ENCODE peak calls at places on chromosomes 16 and 17, in nine cellular contexts. G is skeletal muscle cell; Q is neural progenitor cell; V is choroid plexus epithelial cell; F is CD4-positive, alpha-beta memory T cell; E is bronchial epithelial cell; S is right atrium auricular region; L is esophagus squamous epithelium; M is GM12865. X is an unnamed sample.

GRCh38 chr17:21295036-21295952 is 10.8 kb downstream of the MAP2K3 start:
- DNase-seq in Q (no peak), L (no peak), F (no peak), E (peak; percentile 42), S (no peak), V (no peak), G (no peak), M (no peak), X (peak; percentile 80)

GRCh38 chr17:31595076-31595475 is 203.6 kb downstream of the RAB11FIP4 start:
- DNase-seq in G (no peak), M (no peak), F (no peak), E (peak; percentile 68), Q (no peak), S (no peak), V (peak; percentile 41), L (no peak), X (no peak)

GRCh38 chr17:45849536-45849990 is 4.9 kb downstream of the SPPL2C start:
- DNase-seq in F (no peak), L (no peak), G (no peak), V (no peak), M (no peak), E (no peak), Q (no peak), S (no peak), X (no peak)

GRCh38 chr16:17555176-17555575 is 84.4 kb upstream of the XYLT1 start:
- DNase-seq in Q (no peak), G (peak; percentile 61), S (no peak), L (no peak), F (no peak), V (peak; percentile 44), M (peak; percentile 23), E (no peak), X (no peak)

GRCh38 chr17:42809250-42809649 is 10.6 kb downstream of the CNTD1 start:
- DNase-seq in V (peak; percentile 87), M (no peak), G (peak; percentile 64), E (peak; percentile 74), S (no peak), Q (no peak), L (no peak), F (no peak), X (no peak)

GRCh38 chr17:81241648-81242420 is 2.7 kb downstream of the NDUFAF8 start:
- DNase-seq in M (peak; percentile 78), V (peak; percentile 49), E (peak; percentile 15), Q (peak; percentile 81), G (no peak), F (peak; percentile 55), S (no peak), L (no peak), X (no peak)

GRCh38 chr17:40035162-40035559 is 19.0 kb downstream of the MED24 start:
- DNase-seq in S (no peak), F (no peak), V (peak; percentile 77), Q (peak; percentile 88), G (no peak), L (no peak), E (no peak), M (no peak), X (no peak)

GRCh38 chr17:12680407-12680897 is 14.8 kb downstream of the MYOCD start:
- DNase-seq in F (no peak), M (no peak), L (no peak), S (no peak), Q (peak; percentile 12), V (no peak), G (no peak), E (no peak), X (no peak)

GRCh38 chr17:47806913-47807255 is 14.7 kb downstream of the OSBPL7 start:
- DNase-seq in M (no peak), E (no peak), L (no peak), S (no peak), F (no peak), Q (no peak), G (no peak), V (no peak), X (no peak)

GRCh38 chr16:30086291-30087140 is 5.2 kb downstream of the TBX6 start:
- DNase-seq in E (no peak), G (no peak), F (no peak), Q (no peak), L (no peak), M (no peak), S (no peak), V (no peak), X (no peak)

GRCh38 chr17:2050246-2050866 is 4.5 kb upstream of the HIC1 start:
- DNase-seq in M (peak; percentile 80), G (no peak), L (no peak), S (no peak), V (peak; percentile 78), E (no peak), F (peak; percentile 80), Q (peak; percentile 88), X (peak; percentile 64)

GRCh38 chr16:67922740-67923139 is 8.9 kb downstream of the CTRL start:
- DNase-seq in M (no peak), S (no peak), E (no peak), Q (no peak), G (no peak), V (no peak), L (no peak), F (no peak), X (no peak)

GRCh38 chr17:27949304-27949703 is 56.1 kb upstream of the LYRM9 start:
- DNase-seq in F (no peak), G (no peak), L (no peak), M (no peak), Q (no peak), E (no peak), S (no peak), V (no peak), X (no peak)

GRCh38 chr17:15744885-15745284 is 12.8 kb downstream of the TBC1D26 start:
- DNase-seq in Q (no peak), S (no peak), F (no peak), L (no peak), M (no peak), V (peak; percentile 38), G (no peak), E (no peak), X (no peak)

GRCh38 chr17:50542795-50543774 is 3.9 kb upstream of the SPATA20 start:
- DNase-seq in E (peak; percentile 59), M (no peak), F (no peak), G (no peak), S (no peak), Q (no peak), L (no peak), V (no peak), X (no peak)

GRCh38 chr17:47868134-47868533 is 17.2 kb upstream of the SP6 start:
- DNase-seq in L (no peak), M (no peak), V (no peak), S (no peak), Q (no peak), E (no peak), F (no peak), G (no peak), X (no peak)

GRCh38 chr16:2149630-2150417 is 1.4 kb downstream of the RAB26 start:
- DNase-seq in F (no peak), M (peak; percentile 63), S (no peak), E (peak; percentile 7), Q (peak; percentile 38), G (no peak), L (no peak), V (no peak), X (no peak)

GRCh38 chr16:11152205-11152604 is 103.8 kb downstream of the SOCS1 start:
- DNase-seq in E (no peak), S (no peak), Q (no peak), V (no peak), M (no peak), L (no peak), G (peak; percentile 17), F (no peak), X (no peak)

DNA sequence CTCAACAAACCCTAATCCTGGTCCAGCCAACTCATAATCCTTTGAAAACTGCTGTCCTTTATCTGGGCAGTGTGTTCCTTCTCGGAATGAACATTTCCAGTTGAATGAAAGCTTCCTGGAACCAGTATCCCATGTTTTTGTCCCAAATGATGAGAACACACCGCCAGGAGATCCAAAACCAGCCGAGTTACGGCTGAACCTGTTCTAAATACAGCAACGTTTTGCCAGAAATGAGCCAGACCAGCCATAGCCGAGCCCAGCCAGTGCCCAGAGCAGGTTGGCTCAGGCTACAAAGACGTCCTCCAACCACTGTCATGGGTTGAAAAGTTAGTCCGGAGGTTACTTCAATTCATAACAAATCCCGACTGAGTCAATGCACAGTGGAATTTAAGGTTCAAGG is 67.6 kb upstream of the FOXF1 start:
- DNase-seq in L (no peak), G (no peak), E (no peak), F (no peak), Q (no peak), S (no peak), M (no peak), V (no peak), X (no peak)
- H3K4me3 ChIP-seq in L (no peak overlapping the region), G (no peak overlapping the region), E (no peak overlapping the region), F (no peak overlapping the region), Q (no peak overlapping the region), S (no peak overlapping the region), M (no peak overlapping the region), V (no peak overlapping the region), X (no peak overlapping the region)

GRCh38 chr16:31913668-31914067 is 40.1 kb downstream of the ZNF267 start:
- DNase-seq in S (no peak), L (no peak), M (no peak), F (no peak), E (no peak), Q (no peak), G (no peak), V (no peak), X (no peak)

GRCh38 chr16:31920373-31920772 is 46.8 kb downstream of the ZNF267 start:
- DNase-seq in F (no peak), G (no peak), V (no peak), Q (no peak), L (no peak), E (no peak), S (no peak), M (no peak), X (no peak)

DNA sequence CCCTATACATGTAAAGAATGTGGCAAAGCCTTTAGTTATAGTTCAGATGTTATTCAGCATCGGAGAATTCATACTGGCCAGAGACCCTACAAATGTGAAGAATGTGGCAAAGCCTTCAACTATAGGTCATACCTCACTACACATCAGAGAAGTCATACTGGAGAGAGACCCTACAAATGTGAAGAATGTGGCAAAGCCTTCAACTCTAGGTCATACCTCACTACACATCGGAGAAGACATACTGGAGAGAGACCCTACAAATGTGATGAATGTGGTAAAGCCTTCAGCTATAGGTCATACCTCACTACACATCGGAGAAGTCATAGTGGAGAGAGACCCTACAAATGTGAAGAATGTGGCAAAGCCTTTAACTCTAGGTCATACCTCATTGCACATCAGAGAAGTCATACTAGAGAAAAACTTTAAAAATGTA is 42.5 kb downstream of the ZNF267 start:
- DNase-seq in Q (no peak), V (no peak), S (no peak), F (no peak), M (no peak), E (no peak), L (no peak), G (no peak), X (no peak)
- H3K4me3 ChIP-seq in Q (no peak overlapping the region), V (no peak overlapping the region), S (no peak overlapping the region), F (no peak overlapping the region), M (no peak overlapping the region), E (no peak overlapping the region), L (no peak overlapping the region), G (no peak overlapping the region), X (no peak overlapping the region)

GRCh38 chr16:87350681-87351319 is 32.8 kb downstream of the FBXO31 start:
- DNase-seq in E (no peak), M (no peak), S (peak; percentile 68), V (no peak), Q (no peak), G (no peak), F (no peak), L (no peak), X (no peak)
- H3K4me3 ChIP-seq in E (no peak overlapping the region), M (no peak overlapping the region), S (no peak overlapping the region), V (no peak overlapping the region), Q (no peak overlapping the region), G (no peak overlapping the region), F (no peak overlapping the region), L (no peak overlapping the region), X (no peak overlapping the region)

GRCh38 chr17:66466421-66466820 is 164.0 kb downstream of the PRKCA start:
- DNase-seq in L (no peak), F (no peak), S (no peak), Q (no peak), M (no peak), V (no peak), E (no peak), G (no peak), X (no peak)
- H3K4me3 ChIP-seq in L (no peak overlapping the region), F (no peak overlapping the region), S (no peak overlapping the region), Q (no peak overlapping the region), M (no peak overlapping the region), V (no peak overlapping the region), E (no peak overlapping the region), G (no peak overlapping the region), X (no peak overlapping the region)

X was measured in left ventricle myocardium inferior.